ENCODE peak calls at places on chromosomes 11 and 22, in eight cellular contexts. C is lower lobe of right lung, I is IMR-90, B is K562, E is Peyer's patch, V is spleen, Q is WERI-Rb-1, L is astrocyte. J is an unnamed sample. For H3K27me3, the result is how much of the 10 kb centered on the place peaks cover.

GRCh38 chr11:108670381-108670930 is 5.6 kb downstream of the DDX10 start:
- DNase-seq in C (no peak), I (no peak), B (no peak), E (no peak), V (no peak), Q (no peak), L (no peak), J (no peak)

GRCh38 chr11:62555464-62556092 is 9.0 kb upstream of the AHNAK start:
- DNase-seq in C (peak), I (peak), B (no peak), E (peak), V (no peak), Q (no peak), L (peak), J (no peak)

GRCh38 chr22:49634006-49634772 is 193.5 kb downstream of the BRD1 start:
- DNase-seq in C (peak), I (no peak), B (no peak), E (no peak), V (no peak), Q (no peak), L (no peak), J (no peak)

GRCh38 chr22:42793848-42794405 is 63.1 kb downstream of the ARFGAP3 start:
- DNase-seq in C (no peak), I (no peak), B (no peak), E (no peak), V (peak), Q (no peak), L (no peak), J (no peak)

GRCh38 chr11:116948375-116948774 is 111.0 kb upstream of the APOA1 start:
- DNase-seq in C (no peak), I (peak), B (no peak), E (no peak), V (no peak), Q (no peak), L (peak), J (no peak)

GRCh38 chr11:134452026-134452848 is 40.2 kb upstream of the B3GAT1 start:
- DNase-seq in C (no peak), I (no peak), B (no peak), E (no peak), V (no peak), Q (no peak), L (no peak), J (no peak)

GRCh38 chr22:50729391-50730012 is 8.5 kb upstream of the ACR start:
- DNase-seq in C (peak), I (no peak), B (no peak), E (peak), V (peak), Q (peak), L (no peak), J (no peak)

GRCh38 chr22:49201046-49201970 is 626.4 kb downstream of the BRD1 start:
- DNase-seq in C (peak), I (no peak), B (no peak), E (no peak), V (peak), Q (peak), L (no peak), J (no peak)

GRCh38 chr22:46196268-46196667 is 45.9 kb downstream of the PPARA start:
- DNase-seq in C (no peak), I (no peak), B (no peak), E (no peak), V (no peak), Q (no peak), L (no peak), J (no peak)

GRCh38 chr11:4851033-4851432 is 2.0 kb upstream of the OR51S1 start:
- DNase-seq in C (no peak), I (peak), B (no peak), E (no peak), V (no peak), Q (no peak), L (peak), J (no peak)

GRCh38 chr22:37079668-37080171 is 28.2 kb downstream of the KCTD17 start:
- DNase-seq in C (peak), I (peak), B (no peak), E (peak), V (peak), Q (no peak), L (peak), J (no peak)

GRCh38 chr11:117300773-117301172 is 9.6 kb downstream of the BACE1-AS start:
- DNase-seq in C (no peak), I (no peak), B (no peak), E (no peak), V (no peak), Q (no peak), L (no peak), J (no peak)

GRCh38 chr11:798093-798713 is at the start of gene SLC25A22:
- DNase-seq in C (peak), I (peak), B (peak), E (peak), V (peak), Q (peak), L (peak), J (no peak)

GRCh38 chr22:46671824-46672432 is 51.7 kb downstream of the GRAMD4 start:
- DNase-seq in C (no peak), I (no peak), B (no peak), E (no peak), V (no peak), Q (no peak), L (no peak), J (no peak)

GRCh38 chr11:132982769-132983168 is 549.5 kb downstream of the OPCML start:
- DNase-seq in C (no peak), I (no peak), B (no peak), E (no peak), V (no peak), Q (no peak), L (peak), J (no peak)

GRCh38 chr11:72821920-72822799 is 7.9 kb downstream of the ATG16L2 start:
- DNase-seq in C (peak), I (peak), B (peak), E (peak), V (peak), Q (peak), L (peak), J (no peak)

GRCh38 chr11:16356057-16356750 is at the start of gene SOX6:
- DNase-seq in C (no peak), I (peak), B (no peak), E (no peak), V (no peak), Q (no peak), L (peak), J (no peak)

DNA sequence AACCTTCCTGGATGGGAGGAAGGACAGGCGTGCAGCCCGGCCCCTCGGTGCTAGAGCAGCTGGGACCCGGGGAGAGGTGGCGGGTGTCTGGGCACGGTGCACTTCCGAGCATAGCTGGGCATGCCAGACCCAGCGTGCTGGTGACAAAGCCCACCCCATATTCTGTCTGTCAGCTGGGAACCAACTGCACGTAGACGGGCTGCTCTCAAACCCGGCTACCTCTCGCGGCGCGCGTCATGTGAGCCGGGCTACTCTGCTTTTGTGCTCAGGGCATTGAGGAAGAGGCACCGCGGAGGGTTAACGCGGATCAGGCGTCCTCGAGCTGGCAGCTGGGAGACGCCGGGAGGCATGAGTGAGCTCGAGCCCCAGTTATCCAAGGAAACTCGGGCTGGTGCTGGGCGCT is 425.8 kb downstream of the SHANK2 start:
- DNase-seq in C (no peak), I (no peak), B (no peak), E (no peak), V (no peak), Q (peak), L (no peak), J (no peak)
- H3K27me3 ChIP-seq in C (under half), I (under half), B (under half), E (under half), V (under half), Q (under half), L (under half), J (under half)

DNA sequence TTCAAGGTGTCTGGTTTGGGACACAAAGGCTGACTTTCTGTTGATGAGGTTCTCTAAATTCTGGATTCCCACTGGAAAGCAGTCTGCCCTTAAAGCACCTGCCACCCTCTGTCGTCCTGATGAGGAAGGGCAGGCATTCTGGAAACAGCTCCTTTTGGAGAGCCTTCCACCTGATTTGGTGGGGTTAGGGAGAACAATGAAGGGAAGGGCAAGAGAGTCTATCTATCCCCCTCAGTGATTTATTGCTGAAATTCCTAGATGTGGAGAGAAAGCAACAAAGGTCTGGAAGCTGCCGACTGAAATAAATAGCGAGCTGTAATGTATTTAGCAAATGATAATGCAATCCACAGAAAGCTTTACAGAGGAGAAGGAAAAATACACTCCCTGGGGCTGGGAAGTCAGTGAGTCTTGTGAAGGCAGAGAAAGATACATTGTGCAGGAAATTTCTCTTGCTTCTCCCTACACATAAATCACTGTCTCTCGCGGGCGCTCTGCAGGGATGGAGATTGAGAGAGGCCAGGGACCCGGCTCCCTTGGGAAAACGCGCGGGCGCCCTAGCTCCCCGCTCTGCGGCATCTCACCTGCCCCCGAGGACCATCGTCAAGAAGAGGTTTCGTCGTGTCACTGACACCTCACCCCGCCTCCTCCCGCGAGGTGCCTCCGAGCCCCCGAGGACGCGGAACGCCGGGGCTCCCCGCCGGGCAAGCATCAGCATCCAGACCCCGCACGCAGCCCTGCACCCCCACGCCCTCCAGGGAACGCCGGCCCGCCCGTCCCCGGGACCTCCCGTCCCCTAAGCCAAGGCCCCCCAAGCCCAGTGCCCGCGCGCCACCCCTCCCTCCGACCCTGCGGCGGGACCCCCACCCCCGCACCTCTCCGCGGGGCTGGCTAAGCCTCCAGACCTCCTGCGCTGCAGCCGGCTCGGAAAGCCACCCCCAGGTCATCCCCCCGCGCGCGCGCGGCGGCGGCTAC is 673 bp downstream of the CDON start:
- DNase-seq in C (no peak), I (peak), B (no peak), E (no peak), V (peak), Q (peak), L (no peak), J (no peak)
- H3K4me3 ChIP-seq in C (peak), I (peak), B (peak), E (peak), V (peak), Q (peak), L (peak), J (peak)

GRCh38 chr22:33917744-33918406 is 2.4 kb downstream of the LARGE1 start:
- DNase-seq in C (no peak), I (peak), B (no peak), E (no peak), V (no peak), Q (peak), L (no peak), J (no peak)
- TF ChIP-seq CTCF in C (peak), I (peak), B (no peak), E (no peak), V (no peak), Q (peak), L (no peak), J (peak)

GRCh38 chr11:60905551-60906113 is 753 bp downstream of the PRPF19 start:
- DNase-seq in C (no peak), I (peak), B (no peak), E (no peak), V (peak), Q (no peak), L (peak), J (no peak)
- H3K27me3 ChIP-seq in C (under half), I (under half), B (under half), E (under half), V (under half), Q (under half), L (under half), J (under half)

GRCh38 chr11:33722579-33723234 is 13.5 kb downstream of the CD59 start:
- DNase-seq in C (no peak), I (peak), B (peak), E (no peak), V (no peak), Q (no peak), L (peak), J (no peak)
- H3K4me3 ChIP-seq in C (no peak), I (no peak), B (no peak), E (no peak), V (no peak), Q (no peak), L (no peak), J (no peak)

DNA sequence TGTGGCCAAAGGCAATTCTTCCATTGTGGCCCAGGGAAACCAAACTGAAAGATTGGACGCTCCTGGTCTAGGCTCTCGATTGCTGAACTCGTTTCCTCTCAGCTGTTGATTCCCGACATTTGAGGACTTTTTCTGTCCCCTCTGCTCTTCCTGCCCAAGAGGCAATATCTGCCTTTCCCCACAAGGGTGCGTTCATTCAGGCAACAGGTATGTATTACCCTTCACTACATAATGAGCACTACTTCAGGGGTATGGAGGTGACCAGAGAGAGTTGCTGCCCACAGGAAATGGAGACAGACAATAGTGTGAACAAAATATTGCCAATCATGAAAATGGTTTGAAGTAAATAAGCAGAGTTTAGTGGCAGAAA is 8.2 kb downstream of the PTH start:
- DNase-seq in C (no peak), I (peak), B (peak), E (no peak), V (no peak), Q (no peak), L (no peak), J (no peak)
- TF ChIP-seq CTCF in C (no peak), I (peak), B (no peak), E (no peak), V (no peak), Q (peak), L (no peak), J (peak)

GRCh38 chr11:19714387-19715363 is 2.0 kb downstream of the NAV2 start:
- DNase-seq in C (peak), I (peak), B (peak), E (no peak), V (no peak), Q (no peak), L (peak), J (peak)

GRCh38 chr11:19713221-19714092 is 820 bp downstream of the NAV2 start:
- DNase-seq in C (peak), I (no peak), B (no peak), E (no peak), V (peak), Q (no peak), L (no peak), J (no peak)

GRCh38 chr11:19714093-19714386 is 1.4 kb downstream of the NAV2 start:
- DNase-seq in C (no peak), I (peak), B (no peak), E (no peak), V (no peak), Q (no peak), L (no peak), J (no peak)

GRCh38 chr11:19712281-19713220 is at the start of gene NAV2:
- DNase-seq in C (peak), I (peak), B (peak), E (peak), V (peak), Q (peak), L (peak), J (peak)

GRCh38 chr11:19711911-19712280 is 741 bp upstream of the NAV2 start:
- DNase-seq in C (peak), I (no peak), B (peak), E (no peak), V (no peak), Q (no peak), L (no peak), J (no peak)
- H3K27me3 ChIP-seq in C (under half), I (under half), B (under half), E (under half), V (under half), Q (half or more), L (under half), J (under half)

GRCh38 chr11:19258651-19259230 is 18.0 kb upstream of the E2F8 start:
- DNase-seq in C (no peak), I (no peak), B (no peak), E (no peak), V (no peak), Q (no peak), L (no peak), J (no peak)

GRCh38 chr11:19263333-19263732 is 22.6 kb upstream of the E2F8 start:
- DNase-seq in C (no peak), I (no peak), B (no peak), E (no peak), V (no peak), Q (no peak), L (no peak), J (no peak)

GRCh38 chr11:19253817-19254216 is 13.1 kb upstream of the E2F8 start:
- DNase-seq in C (no peak), I (no peak), B (no peak), E (no peak), V (no peak), Q (no peak), L (no peak), J (no peak)

GRCh38 chr11:19259487-19260345 is 19.0 kb upstream of the E2F8 start:
- DNase-seq in C (peak), I (peak), B (peak), E (peak), V (peak), Q (peak), L (peak), J (peak)
- H3K4me3 ChIP-seq in C (peak), I (no peak), B (no peak), E (no peak), V (peak), Q (no peak), L (no peak), J (no peak)

DNA sequence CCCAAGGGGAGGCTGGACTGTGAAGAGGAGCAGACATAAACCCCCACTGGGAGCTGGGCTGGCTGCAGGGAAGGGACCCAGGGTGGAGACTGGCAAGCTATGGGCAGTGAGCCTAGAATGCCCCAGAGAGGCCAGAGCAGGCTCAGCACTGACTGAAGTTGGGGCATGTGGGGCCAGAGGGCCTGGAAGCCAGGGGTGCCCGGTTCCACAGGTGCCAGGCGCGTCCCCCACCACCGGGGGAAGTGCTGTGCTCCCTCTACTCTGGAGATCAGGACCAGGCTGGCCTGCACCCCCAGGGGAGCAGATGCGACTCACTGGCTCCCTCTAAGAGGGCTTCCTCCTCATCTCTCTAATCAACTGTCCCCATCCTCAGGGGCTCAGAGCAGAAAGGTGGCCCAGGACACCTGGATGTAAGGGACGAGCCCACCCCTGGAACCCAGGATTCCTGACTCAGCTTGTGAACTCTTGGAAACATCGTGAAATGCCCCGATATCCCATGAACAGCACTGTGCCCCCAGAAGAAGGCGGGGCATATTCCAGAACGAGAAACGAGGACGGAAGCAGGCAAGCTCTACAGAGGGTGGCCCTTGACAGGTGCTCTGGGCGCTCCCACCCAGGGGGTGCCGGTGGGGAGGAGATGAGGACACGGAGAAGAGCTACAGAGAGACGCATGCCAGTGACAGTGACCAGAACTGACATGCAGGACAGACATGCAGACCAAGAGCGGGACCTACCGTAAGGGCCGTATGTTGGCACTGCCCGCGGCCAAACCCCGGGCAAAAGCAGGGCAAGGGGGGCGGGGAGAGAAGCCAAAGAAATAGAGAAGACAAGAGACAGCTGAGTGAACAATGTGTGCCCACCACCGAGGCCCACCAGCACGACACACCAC is 20.4 kb downstream of the MAFF start:
- DNase-seq in C (no peak), I (no peak), B (no peak), E (no peak), V (no peak), Q (no peak), L (no peak), J (no peak)
- TF ChIP-seq CTCF in C (no peak), I (no peak), B (no peak), E (no peak), V (no peak), Q (no peak), L (no peak), J (no peak)

J was measured in BJ.